ENCODE peak calls at places on chromosomes 6 and 20, in nine cellular contexts. One of them, this sample, is unnamed.

GRCh38 chr6:117327149-117328004 is 62.0 kb downstream of the VGLL2 start:
- DNase-seq in foreskin fibroblast: no peak
- DNase-seq in HL-60: no peak
- DNase-seq in gastrocnemius medialis: no peak
- DNase-seq in right atrium auricular region: no peak
- DNase-seq in CD4-positive, alpha-beta memory T cell: no peak
- DNase-seq in astrocyte of the cerebellum: no peak
- DNase-seq in fibroblast of mammary gland: no peak
- DNase-seq in body of pancreas: no peak
- DNase-seq in this sample: no peak

GRCh38 chr6:132101550-132101949 is 150.4 kb upstream of the CCN2 start:
- DNase-seq in foreskin fibroblast: no peak
- DNase-seq in HL-60: no peak
- DNase-seq in CD4-positive, alpha-beta memory T cell: no peak
- DNase-seq in body of pancreas: no peak
- DNase-seq in gastrocnemius medialis: no peak
- DNase-seq in right atrium auricular region: no peak
- DNase-seq in fibroblast of mammary gland: no peak
- DNase-seq in astrocyte of the cerebellum: no peak
- DNase-seq in this sample: no peak

GRCh38 chr20:32574296-32575226 is 10.6 kb downstream of the NOL4L start:
- DNase-seq in HL-60: peak
- DNase-seq in right atrium auricular region: no peak
- DNase-seq in foreskin fibroblast: peak
- DNase-seq in gastrocnemius medialis: no peak
- DNase-seq in astrocyte of the cerebellum: peak
- DNase-seq in fibroblast of mammary gland: peak
- DNase-seq in body of pancreas: no peak
- DNase-seq in CD4-positive, alpha-beta memory T cell: no peak
- DNase-seq in this sample: peak

GRCh38 chr6:151389640-151390275 is 1.6 kb downstream of the ZBTB2 start:
- DNase-seq in astrocyte of the cerebellum: no peak
- DNase-seq in HL-60: peak
- DNase-seq in fibroblast of mammary gland: peak
- DNase-seq in foreskin fibroblast: peak
- DNase-seq in body of pancreas: peak
- DNase-seq in right atrium auricular region: peak
- DNase-seq in CD4-positive, alpha-beta memory T cell: no peak
- DNase-seq in gastrocnemius medialis: peak
- DNase-seq in this sample: peak

GRCh38 chr6:24985313-24985712 is 49.6 kb upstream of the RIPOR2 start:
- DNase-seq in gastrocnemius medialis: no peak
- DNase-seq in CD4-positive, alpha-beta memory T cell: no peak
- DNase-seq in foreskin fibroblast: no peak
- DNase-seq in fibroblast of mammary gland: no peak
- DNase-seq in HL-60: no peak
- DNase-seq in astrocyte of the cerebellum: no peak
- DNase-seq in body of pancreas: no peak
- DNase-seq in right atrium auricular region: no peak
- DNase-seq in this sample: peak

GRCh38 chr6:117191448-117191847 is 73.9 kb upstream of the VGLL2 start:
- DNase-seq in body of pancreas: no peak
- DNase-seq in right atrium auricular region: no peak
- DNase-seq in HL-60: no peak
- DNase-seq in gastrocnemius medialis: no peak
- DNase-seq in CD4-positive, alpha-beta memory T cell: no peak
- DNase-seq in astrocyte of the cerebellum: no peak
- DNase-seq in fibroblast of mammary gland: no peak
- DNase-seq in foreskin fibroblast: no peak
- DNase-seq in this sample: no peak

GRCh38 chr6:41278699-41279405 is 7.6 kb downstream of the TREM1 start:
- DNase-seq in right atrium auricular region: no peak
- DNase-seq in fibroblast of mammary gland: peak
- DNase-seq in gastrocnemius medialis: peak
- DNase-seq in foreskin fibroblast: peak
- DNase-seq in body of pancreas: peak
- DNase-seq in HL-60: peak
- DNase-seq in CD4-positive, alpha-beta memory T cell: peak
- DNase-seq in astrocyte of the cerebellum: peak
- DNase-seq in this sample: peak

GRCh38 chr6:54846857-54847721 is 518 bp downstream of the FAM83B start:
- DNase-seq in astrocyte of the cerebellum: no peak
- DNase-seq in CD4-positive, alpha-beta memory T cell: no peak
- DNase-seq in fibroblast of mammary gland: no peak
- DNase-seq in gastrocnemius medialis: no peak
- DNase-seq in right atrium auricular region: no peak
- DNase-seq in body of pancreas: peak
- DNase-seq in foreskin fibroblast: no peak
- DNase-seq in HL-60: no peak
- DNase-seq in this sample: peak

GRCh38 chr20:11437611-11438380 is 479.9 kb upstream of the BTBD3 start:
- DNase-seq in HL-60: no peak
- DNase-seq in foreskin fibroblast: no peak
- DNase-seq in astrocyte of the cerebellum: no peak
- DNase-seq in CD4-positive, alpha-beta memory T cell: no peak
- DNase-seq in gastrocnemius medialis: no peak
- DNase-seq in fibroblast of mammary gland: no peak
- DNase-seq in body of pancreas: no peak
- DNase-seq in right atrium auricular region: no peak
- DNase-seq in this sample: peak

DNA sequence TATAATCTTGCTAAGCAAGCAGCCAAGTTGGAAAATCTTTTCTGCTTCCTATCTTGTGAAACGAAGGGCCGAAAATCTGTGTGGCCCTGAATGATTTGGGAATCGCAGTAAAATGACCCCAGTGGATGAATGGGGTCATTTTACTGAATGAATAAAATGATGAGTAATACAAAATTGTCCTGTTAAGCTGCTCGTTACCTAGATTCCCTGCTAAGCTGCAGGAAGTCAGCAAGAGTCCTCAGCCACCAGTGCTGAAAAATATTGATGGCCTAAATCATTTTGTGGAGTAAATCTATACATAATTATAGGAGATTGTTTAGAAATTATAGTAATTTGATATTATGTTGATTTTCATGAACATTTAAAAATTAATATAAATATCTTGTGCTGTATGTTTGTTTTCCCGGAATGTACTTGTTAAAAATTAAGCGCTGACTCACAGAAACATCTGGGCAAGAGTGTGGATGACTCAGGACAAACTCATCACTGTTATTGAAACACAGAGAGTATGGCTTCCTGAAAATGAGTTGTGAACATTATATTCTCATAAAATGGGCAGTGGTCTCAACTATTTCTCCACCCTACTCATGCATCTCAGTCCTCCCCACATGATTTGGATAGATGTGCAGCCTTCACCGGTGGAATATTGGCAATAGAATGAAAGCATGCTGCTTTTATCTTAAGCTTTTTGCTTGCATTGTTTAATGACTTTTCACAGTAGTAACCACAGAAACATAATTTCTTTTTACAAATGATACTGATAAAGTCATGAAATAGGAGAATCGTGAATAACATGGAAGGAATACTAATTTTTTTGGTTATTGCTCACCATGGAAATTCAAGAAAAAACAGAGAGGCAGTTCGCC is 36.2 kb upstream of the RGS17 start:
- DNase-seq in HL-60: no peak
- DNase-seq in astrocyte of the cerebellum: peak
- DNase-seq in body of pancreas: no peak
- DNase-seq in fibroblast of mammary gland: peak
- DNase-seq in right atrium auricular region: no peak
- DNase-seq in gastrocnemius medialis: no peak
- DNase-seq in CD4-positive, alpha-beta memory T cell: no peak
- DNase-seq in foreskin fibroblast: peak
- DNase-seq in this sample: peak
- H3K4me3 ChIP-seq in HL-60: no peak
- H3K4me3 ChIP-seq in astrocyte of the cerebellum: no peak
- H3K4me3 ChIP-seq in body of pancreas: no peak
- H3K4me3 ChIP-seq in fibroblast of mammary gland: no peak
- H3K4me3 ChIP-seq in right atrium auricular region: no peak
- H3K4me3 ChIP-seq in gastrocnemius medialis: no peak
- H3K4me3 ChIP-seq in CD4-positive, alpha-beta memory T cell: no peak
- H3K4me3 ChIP-seq in foreskin fibroblast: no peak
- H3K4me3 ChIP-seq in this sample: no peak

GRCh38 chr6:43776115-43776798 is 6.2 kb downstream of the VEGFA start:
- DNase-seq in body of pancreas: peak
- DNase-seq in fibroblast of mammary gland: no peak
- DNase-seq in foreskin fibroblast: no peak
- DNase-seq in gastrocnemius medialis: no peak
- DNase-seq in CD4-positive, alpha-beta memory T cell: no peak
- DNase-seq in right atrium auricular region: no peak
- DNase-seq in HL-60: no peak
- DNase-seq in astrocyte of the cerebellum: no peak
- DNase-seq in this sample: no peak

GRCh38 chr6:43774776-43775583 is 5.0 kb downstream of the VEGFA start:
- DNase-seq in foreskin fibroblast: peak
- DNase-seq in right atrium auricular region: peak
- DNase-seq in astrocyte of the cerebellum: no peak
- DNase-seq in fibroblast of mammary gland: peak
- DNase-seq in gastrocnemius medialis: peak
- DNase-seq in CD4-positive, alpha-beta memory T cell: peak
- DNase-seq in body of pancreas: peak
- DNase-seq in HL-60: no peak
- DNase-seq in this sample: peak

GRCh38 chr6:43773050-43773956 is 3.3 kb downstream of the VEGFA start:
- DNase-seq in HL-60: no peak
- DNase-seq in body of pancreas: peak
- DNase-seq in foreskin fibroblast: no peak
- DNase-seq in gastrocnemius medialis: peak
- DNase-seq in right atrium auricular region: no peak
- DNase-seq in astrocyte of the cerebellum: no peak
- DNase-seq in fibroblast of mammary gland: peak
- DNase-seq in CD4-positive, alpha-beta memory T cell: peak
- DNase-seq in this sample: peak

GRCh38 chr6:43772571-43773049 is 2.6 kb downstream of the VEGFA start:
- DNase-seq in foreskin fibroblast: no peak
- DNase-seq in HL-60: no peak
- DNase-seq in CD4-positive, alpha-beta memory T cell: no peak
- DNase-seq in gastrocnemius medialis: peak
- DNase-seq in body of pancreas: peak
- DNase-seq in right atrium auricular region: no peak
- DNase-seq in astrocyte of the cerebellum: no peak
- DNase-seq in fibroblast of mammary gland: no peak
- DNase-seq in this sample: no peak

GRCh38 chr6:43773981-43774775 is 4.2 kb downstream of the VEGFA start:
- DNase-seq in fibroblast of mammary gland: no peak
- DNase-seq in astrocyte of the cerebellum: no peak
- DNase-seq in gastrocnemius medialis: no peak
- DNase-seq in CD4-positive, alpha-beta memory T cell: no peak
- DNase-seq in foreskin fibroblast: no peak
- DNase-seq in HL-60: no peak
- DNase-seq in body of pancreas: no peak
- DNase-seq in right atrium auricular region: no peak
- DNase-seq in this sample: no peak
- H3K4me3 ChIP-seq in fibroblast of mammary gland: peak
- H3K4me3 ChIP-seq in astrocyte of the cerebellum: peak
- H3K4me3 ChIP-seq in gastrocnemius medialis: peak
- H3K4me3 ChIP-seq in CD4-positive, alpha-beta memory T cell: no peak
- H3K4me3 ChIP-seq in foreskin fibroblast: peak
- H3K4me3 ChIP-seq in HL-60: peak
- H3K4me3 ChIP-seq in body of pancreas: no peak
- H3K4me3 ChIP-seq in right atrium auricular region: peak
- H3K4me3 ChIP-seq in this sample: peak

GRCh38 chr6:149897015-149897697 is 757 bp downstream of the RAET1E start:
- DNase-seq in foreskin fibroblast: peak
- DNase-seq in astrocyte of the cerebellum: peak
- DNase-seq in CD4-positive, alpha-beta memory T cell: no peak
- DNase-seq in right atrium auricular region: peak
- DNase-seq in body of pancreas: peak
- DNase-seq in gastrocnemius medialis: peak
- DNase-seq in HL-60: no peak
- DNase-seq in fibroblast of mammary gland: peak
- DNase-seq in this sample: peak

GRCh38 chr6:149896491-149896890 is 1.4 kb downstream of the RAET1E start:
- DNase-seq in body of pancreas: no peak
- DNase-seq in right atrium auricular region: peak
- DNase-seq in foreskin fibroblast: peak
- DNase-seq in fibroblast of mammary gland: peak
- DNase-seq in gastrocnemius medialis: no peak
- DNase-seq in HL-60: no peak
- DNase-seq in astrocyte of the cerebellum: no peak
- DNase-seq in CD4-positive, alpha-beta memory T cell: no peak
- DNase-seq in this sample: peak

GRCh38 chr6:149898966-149899365 is 1.1 kb upstream of the RAET1E start:
- DNase-seq in right atrium auricular region: peak
- DNase-seq in CD4-positive, alpha-beta memory T cell: no peak
- DNase-seq in fibroblast of mammary gland: no peak
- DNase-seq in body of pancreas: no peak
- DNase-seq in astrocyte of the cerebellum: no peak
- DNase-seq in HL-60: no peak
- DNase-seq in foreskin fibroblast: no peak
- DNase-seq in gastrocnemius medialis: no peak
- DNase-seq in this sample: no peak

GRCh38 chr6:149899486-149899885 is 1.6 kb upstream of the RAET1E start:
- DNase-seq in foreskin fibroblast: no peak
- DNase-seq in gastrocnemius medialis: no peak
- DNase-seq in HL-60: no peak
- DNase-seq in CD4-positive, alpha-beta memory T cell: no peak
- DNase-seq in right atrium auricular region: peak
- DNase-seq in fibroblast of mammary gland: no peak
- DNase-seq in astrocyte of the cerebellum: no peak
- DNase-seq in body of pancreas: no peak
- DNase-seq in this sample: no peak

GRCh38 chr6:149897855-149898744 is at the start of gene RAET1E:
- DNase-seq in gastrocnemius medialis: no peak
- DNase-seq in right atrium auricular region: peak
- DNase-seq in HL-60: no peak
- DNase-seq in astrocyte of the cerebellum: no peak
- DNase-seq in fibroblast of mammary gland: no peak
- DNase-seq in CD4-positive, alpha-beta memory T cell: no peak
- DNase-seq in foreskin fibroblast: no peak
- DNase-seq in body of pancreas: no peak
- DNase-seq in this sample: no peak
- H3K4me3 ChIP-seq in gastrocnemius medialis: peak
- H3K4me3 ChIP-seq in right atrium auricular region: no peak
- H3K4me3 ChIP-seq in HL-60: no peak
- H3K4me3 ChIP-seq in astrocyte of the cerebellum: peak
- H3K4me3 ChIP-seq in fibroblast of mammary gland: peak
- H3K4me3 ChIP-seq in CD4-positive, alpha-beta memory T cell: no peak
- H3K4me3 ChIP-seq in foreskin fibroblast: peak
- H3K4me3 ChIP-seq in body of pancreas: no peak
- H3K4me3 ChIP-seq in this sample: peak

DNA sequence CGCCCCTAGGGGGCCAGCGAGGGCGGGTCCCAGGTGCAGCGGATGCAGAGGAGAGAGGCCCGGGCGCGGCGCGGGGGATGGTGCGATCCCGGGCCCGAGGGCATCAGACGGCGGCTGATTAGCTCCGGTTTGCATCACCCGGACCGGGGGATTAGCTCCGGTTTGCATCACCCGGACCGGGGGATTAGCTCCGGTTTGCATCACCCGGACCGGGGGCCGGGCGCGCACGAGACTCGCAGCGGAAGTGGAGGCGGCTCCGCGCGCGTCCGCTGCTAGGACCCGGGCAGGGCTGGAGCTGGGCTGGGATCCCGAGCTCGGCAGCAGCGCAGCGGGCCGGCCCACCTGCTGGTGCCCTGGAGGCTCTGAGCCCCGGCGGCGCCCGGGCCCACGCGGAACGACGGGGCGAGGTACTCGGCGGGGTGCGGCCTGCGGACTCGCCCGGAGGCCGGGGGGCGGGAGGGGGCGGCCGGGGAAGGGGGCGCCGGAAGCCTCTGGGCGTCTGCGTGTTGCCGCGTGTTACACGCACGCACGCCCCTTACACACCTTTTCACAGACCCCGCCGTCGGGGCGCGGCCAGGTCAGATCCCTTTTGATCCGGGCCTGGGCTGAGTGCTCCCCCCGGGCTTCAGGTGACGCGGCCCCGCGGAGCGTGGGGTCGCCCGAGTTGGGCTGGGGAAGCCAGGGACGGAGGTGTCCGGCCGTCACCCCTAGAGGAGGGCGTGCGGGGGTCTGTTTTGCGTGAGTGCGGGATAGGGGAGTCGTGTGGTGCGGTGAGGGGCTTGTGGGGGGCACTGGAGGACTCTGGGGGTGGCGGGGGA is 412 bp downstream of the TRIB3 start:
- DNase-seq in right atrium auricular region: no peak
- DNase-seq in HL-60: peak
- DNase-seq in gastrocnemius medialis: no peak
- DNase-seq in foreskin fibroblast: peak
- DNase-seq in CD4-positive, alpha-beta memory T cell: peak
- DNase-seq in fibroblast of mammary gland: peak
- DNase-seq in body of pancreas: peak
- DNase-seq in astrocyte of the cerebellum: no peak
- DNase-seq in this sample: peak
- H3K4me3 ChIP-seq in right atrium auricular region: peak
- H3K4me3 ChIP-seq in HL-60: peak
- H3K4me3 ChIP-seq in gastrocnemius medialis: peak
- H3K4me3 ChIP-seq in foreskin fibroblast: peak
- H3K4me3 ChIP-seq in CD4-positive, alpha-beta memory T cell: peak
- H3K4me3 ChIP-seq in fibroblast of mammary gland: peak
- H3K4me3 ChIP-seq in body of pancreas: peak
- H3K4me3 ChIP-seq in astrocyte of the cerebellum: peak
- H3K4me3 ChIP-seq in this sample: peak